ENCODE peak calls at places on chromosomes 13 and 19, in four cellular contexts. E is activated CD8-positive, alpha-beta memory T cell treated with anti-CD3 and anti-CD28 coated beads for 24 hours; X is aorta; Z is activated CD4-positive, alpha-beta T cell treated with anti-CD3 and anti-CD28 coated beads for 4 hours. T is an unnamed sample.

GRCh38 chr19:1236566-1236965 is 1.2 kb downstream of the CBARP start:
- DNase-seq in E (no peak), X (no peak), Z (no peak), T (no peak)

GRCh38 chr13:43865892-43866291 is 13.6 kb downstream of the CCDC122 start:
- DNase-seq in E (no peak), X (no peak), Z (no peak), T (no peak)

GRCh38 chr13:103282571-103283450 is 216.6 kb upstream of the SLC10A2 start:
- DNase-seq in E (no peak), X (no peak), Z (no peak), T (no peak)

GRCh38 chr13:98222816-98223215 is 45.7 kb upstream of the RNF113B start:
- DNase-seq in E (no peak), X (no peak), Z (no peak), T (no peak)

GRCh38 chr19:19381007-19381926 is 24.2 kb upstream of the GATAD2A start:
- DNase-seq in E (no peak), X (no peak), Z (no peak), T (no peak)

GRCh38 chr13:71580614-71581013 is 286.4 kb downstream of the DACH1 start:
- DNase-seq in E (no peak), X (no peak), Z (no peak), T (no peak)

GRCh38 chr19:1067341-1068103 is 555 bp downstream of the ARHGAP45 start:
- DNase-seq in E (no peak), X (peak; percentile 77), Z (no peak), T (no peak)

GRCh38 chr13:95564948-95565347 is 12.4 kb downstream of the CLDN10 start:
- DNase-seq in E (no peak), X (no peak), Z (no peak), T (no peak)

GRCh38 chr19:49432141-49433073 is 7.2 kb downstream of the GFY start:
- DNase-seq in E (no peak), X (no peak), Z (no peak), T (no peak)

GRCh38 chr13:105159794-105160193 is 1375.7 kb downstream of the EFNB2 start:
- DNase-seq in E (no peak), X (no peak), Z (no peak), T (no peak)

GRCh38 chr19:7925171-7925837 is 631 bp downstream of the CTXN1 start:
- DNase-seq in E (peak; percentile 90), X (peak; percentile 93), Z (peak; percentile 71), T (peak; percentile 95)